ENCODE peak calls at places on chromosomes 12 and 14, in ten cellular contexts. N is suprapubic skin, I is GM23338, Y is HepG2, M is stomach, E is sigmoid colon, J is GM12891, A is GM12892, B is endothelial cell of umbilical vein, F is HCT116. U is an unnamed sample.

GRCh38 chr12:12474931-12475485 is 87.7 kb downstream of the DUSP16 start:
- DNase-seq in B (peak), Y (no peak), N (no peak), M (no peak), E (no peak), I (no peak), F (no peak), J (peak), A (peak), U (no peak)

GRCh38 chr12:105641742-105642141 is 311.3 kb downstream of the C12orf75 start:
- DNase-seq in F (no peak), I (no peak), B (no peak), J (no peak), A (no peak), Y (no peak), M (no peak), N (no peak), E (no peak), U (no peak)

GRCh38 chr12:130961921-130962326 is 8.2 kb downstream of the ADGRD1 start:
- DNase-seq in J (no peak), I (no peak), M (no peak), N (no peak), E (peak), A (no peak), Y (no peak), F (no peak), B (no peak), U (peak)

GRCh38 chr14:31263485-31264133 is 56.0 kb upstream of the HECTD1 start:
- DNase-seq in M (peak), F (peak), Y (peak), J (no peak), B (peak), A (no peak), E (peak), N (no peak), I (no peak), U (peak)

GRCh38 chr12:116492703-116493324 is 66.4 kb upstream of the MAP1LC3B2 start:
- DNase-seq in I (peak), J (no peak), A (no peak), F (peak), M (no peak), Y (no peak), N (no peak), B (no peak), E (no peak), U (no peak)

GRCh38 chr14:94770251-94770749 is 387 bp upstream of the GSC start:
- DNase-seq in A (no peak), M (no peak), I (peak), E (no peak), N (no peak), B (no peak), F (no peak), J (no peak), Y (no peak), U (peak)

GRCh38 chr14:101595887-101596721 is 34.8 kb downstream of the DIO3 start:
- DNase-seq in B (no peak), I (no peak), E (no peak), M (peak), N (no peak), A (no peak), J (peak), F (no peak), Y (no peak), U (no peak)

GRCh38 chr12:3540387-3541320 is 49.7 kb downstream of the PRMT8 start:
- DNase-seq in A (no peak), F (no peak), M (no peak), I (no peak), E (no peak), B (no peak), N (peak), J (no peak), Y (no peak), U (peak)

GRCh38 chr12:82527165-82527780 is 159.4 kb upstream of the TMTC2 start:
- DNase-seq in M (no peak), I (peak), A (no peak), N (no peak), J (peak), Y (peak), F (peak), B (peak), E (no peak), U (no peak)

GRCh38 chr12:53050426-53051057 is 677 bp downstream of the TNS2 start:
- DNase-seq in M (peak), F (no peak), Y (no peak), E (no peak), N (no peak), I (no peak), A (no peak), B (peak), J (no peak), U (no peak)

GRCh38 chr12:42539696-42540095 is 49.9 kb downstream of the PRICKLE1 start:
- DNase-seq in J (no peak), B (no peak), E (no peak), M (no peak), I (no peak), Y (no peak), F (no peak), A (no peak), N (no peak), U (no peak)

GRCh38 chr12:123398177-123398916 is 14.4 kb downstream of the KMT5A start:
- DNase-seq in M (peak), E (peak), A (no peak), I (no peak), Y (no peak), F (no peak), N (no peak), B (peak), J (no peak), U (no peak)

GRCh38 chr12:109730306-109731145 is 16.9 kb downstream of the FAM222A start:
- DNase-seq in E (peak), B (no peak), F (no peak), J (no peak), Y (no peak), I (no peak), N (peak), M (peak), A (no peak), U (no peak)

GRCh38 chr14:28776482-28777266 is 10.1 kb downstream of the FOXG1 start:
- DNase-seq in J (no peak), B (no peak), F (no peak), E (no peak), Y (no peak), M (no peak), A (no peak), I (no peak), N (no peak), U (no peak)

GRCh38 chr12:57734586-57734985 is 4.0 kb downstream of the AGAP2 start:
- DNase-seq in A (no peak), B (no peak), M (no peak), I (no peak), J (no peak), E (no peak), F (no peak), N (no peak), Y (no peak), U (no peak)

GRCh38 chr12:119176267-119177055 is 2.3 kb upstream of the HSPB8 start:
- DNase-seq in B (peak), I (peak), E (peak), Y (peak), A (no peak), M (peak), J (no peak), N (peak), F (peak), U (peak)

GRCh38 chr14:72476657-72477499 is 417.0 kb downstream of the DPF3 start:
- DNase-seq in B (no peak), J (peak), M (no peak), I (peak), F (peak), N (no peak), E (no peak), Y (no peak), A (peak), U (peak)

GRCh38 chr14:100860556-100861187 is 34.8 kb downstream of the MEG3 start:
- DNase-seq in E (no peak), M (no peak), F (no peak), B (no peak), J (no peak), A (no peak), Y (no peak), I (no peak), N (no peak), U (no peak)

GRCh38 chr12:630656-631632 is 32.3 kb downstream of the NINJ2 start:
- DNase-seq in N (no peak), B (peak), M (peak), F (no peak), Y (no peak), E (peak), I (peak), A (peak), J (peak), U (peak)

GRCh38 chr14:69674546-69675245 is 63.3 kb downstream of the SUSD6 start:
- DNase-seq in I (no peak), E (no peak), J (no peak), A (no peak), Y (no peak), M (no peak), N (no peak), B (peak), F (no peak), U (no peak)

GRCh38 chr12:76441016-76441415 is 92.8 kb upstream of the BBS10 start:
- DNase-seq in J (no peak), E (no peak), N (no peak), M (no peak), B (no peak), I (no peak), A (no peak), Y (no peak), F (no peak), U (no peak)

GRCh38 chr12:108310489-108310888 is 28.6 kb downstream of the CMKLR1 start:
- DNase-seq in F (no peak), B (no peak), E (no peak), Y (no peak), M (no peak), A (no peak), N (no peak), J (no peak), I (peak), U (no peak)

GRCh38 chr12:100611031-100611430 is 37.5 kb downstream of the GAS2L3 start:
- DNase-seq in Y (no peak), I (no peak), E (no peak), J (no peak), N (no peak), B (no peak), A (no peak), M (no peak), F (no peak), U (no peak)

GRCh38 chr14:71574976-71575375 is 357.3 kb upstream of the RGS6 start:
- DNase-seq in N (no peak), Y (no peak), M (no peak), E (no peak), B (peak), I (peak), F (no peak), J (no peak), A (no peak), U (no peak)

GRCh38 chr14:36279306-36280244 is 40.9 kb downstream of the MBIP start:
- DNase-seq in N (no peak), A (no peak), F (no peak), M (no peak), I (peak), J (no peak), B (no peak), Y (no peak), E (no peak), U (no peak)

GRCh38 chr12:39105111-39105510 is 199.7 kb upstream of the CPNE8 start:
- DNase-seq in N (no peak), J (no peak), B (no peak), E (no peak), M (no peak), I (no peak), A (no peak), F (no peak), Y (no peak), U (no peak)

GRCh38 chr12:104090685-104091084 is 26.4 kb downstream of the HCFC2 start:
- DNase-seq in F (no peak), B (no peak), Y (no peak), I (peak), E (no peak), J (no peak), N (no peak), M (no peak), A (no peak), U (no peak)
- TF ChIP-seq POLR2AphosphoS5 in F (no peak), B (no peak), Y (no peak), I (no peak), E (no peak), J (no peak), N (no peak), M (no peak), A (no peak), U (no peak)

GRCh38 chr14:52551696-52552062 is 626 bp downstream of the TXNDC16 start:
- DNase-seq in J (no peak), B (peak), A (no peak), M (no peak), Y (peak), E (no peak), F (no peak), I (no peak), N (no peak), U (no peak)

GRCh38 chr14:52551205-52551604 is 1.1 kb downstream of the TXNDC16 start:
- DNase-seq in E (no peak), M (no peak), A (no peak), Y (no peak), N (no peak), J (no peak), F (no peak), B (no peak), I (no peak), U (no peak)

GRCh38 chr14:52552063-52552988 is at the start of the genes GPR137C and TXNDC16:
- DNase-seq in I (peak), F (peak), M (peak), Y (peak), B (peak), J (peak), A (peak), E (peak), N (peak), U (peak)

GRCh38 chr14:52553002-52553670 is 500 bp downstream of the GPR137C start:
- DNase-seq in J (peak), M (peak), N (peak), A (peak), I (peak), F (no peak), E (peak), Y (no peak), B (peak), U (peak)

GRCh38 chr14:52550661-52551060 is 1.6 kb downstream of the TXNDC16 start:
- DNase-seq in J (no peak), N (no peak), Y (no peak), F (no peak), B (no peak), M (no peak), I (no peak), A (no peak), E (no peak), U (no peak)
- TF ChIP-seq POLR2AphosphoS5 in J (no peak), N (no peak), Y (no peak), F (no peak), B (no peak), M (no peak), I (no peak), A (no peak), E (no peak), U (no peak)

DNA sequence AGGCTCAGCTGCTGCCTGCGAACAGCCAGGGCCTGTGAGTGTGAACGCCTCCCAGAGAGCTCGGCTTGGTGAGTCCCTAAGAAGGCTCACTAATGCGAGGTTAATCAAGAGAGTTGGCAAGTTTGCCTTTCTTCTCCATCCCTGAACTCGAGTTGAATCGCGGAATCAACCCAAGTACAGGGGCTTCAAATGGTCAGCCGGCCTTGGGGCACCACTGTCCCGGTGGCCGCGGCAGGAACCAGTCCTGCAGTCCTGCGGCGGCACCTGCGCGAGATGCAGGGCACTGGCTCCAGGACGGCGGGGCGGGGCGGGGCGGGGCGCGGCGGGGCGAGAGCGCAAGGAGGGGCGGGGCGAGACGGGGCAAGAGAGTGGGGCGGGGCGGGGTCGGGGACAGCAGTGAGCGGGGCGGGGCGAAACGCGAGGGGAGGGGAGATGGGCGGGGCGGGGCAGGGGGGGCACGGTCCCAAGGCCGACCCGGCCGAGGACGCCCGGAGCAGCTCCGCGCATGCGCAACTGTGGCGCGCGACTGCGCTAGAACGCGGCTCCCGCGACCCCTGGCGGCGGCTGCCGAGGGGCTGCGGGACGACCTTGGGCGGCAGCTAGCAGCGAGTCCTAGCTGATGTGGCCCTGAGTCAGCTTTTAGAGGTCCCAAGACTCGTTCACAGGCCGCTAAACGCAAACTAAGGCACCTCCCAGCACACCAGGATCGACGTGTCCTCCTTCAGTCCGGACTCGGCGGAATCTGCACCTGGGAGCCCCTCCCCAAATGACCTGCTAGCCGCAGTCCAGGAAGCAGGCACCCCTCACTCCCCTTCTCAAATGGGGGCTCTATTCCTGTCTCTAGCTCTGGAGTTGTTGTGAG is 58.0 kb downstream of the TTC7B start:
- DNase-seq in B (peak), Y (peak), E (peak), J (peak), F (peak), M (peak), A (peak), N (peak), I (peak), U (peak)
- TF ChIP-seq POLR2AphosphoS5 in B (no peak), Y (peak), E (peak), J (no peak), F (peak), M (peak), A (no peak), N (peak), I (peak), U (peak)

GRCh38 chr12:124508323-124509096 is 58.9 kb downstream of the NCOR2 start:
- DNase-seq in M (no peak), F (no peak), E (peak), I (no peak), A (no peak), N (no peak), Y (no peak), J (peak), B (no peak), U (peak)
- TF ChIP-seq POLR2AphosphoS5 in M (no peak), F (no peak), E (peak), I (no peak), A (no peak), N (no peak), Y (no peak), J (no peak), B (no peak), U (no peak)

GRCh38 chr12:65673291-65673690 is 151.0 kb upstream of the HMGA2 start:
- DNase-seq in J (no peak), M (no peak), I (no peak), E (no peak), F (no peak), A (no peak), Y (no peak), N (no peak), B (no peak), U (no peak)
- TF ChIP-seq POLR2AphosphoS5 in J (no peak), M (no peak), I (no peak), E (no peak), F (no peak), A (no peak), Y (no peak), N (no peak), B (no peak), U (no peak)

GRCh38 chr12:128823216-128823915 is 392 bp downstream of the SLC15A4 start:
- DNase-seq in E (no peak), J (no peak), I (peak), F (no peak), N (no peak), B (no peak), M (no peak), Y (peak), A (no peak), U (peak)
- TF ChIP-seq POLR2AphosphoS5 in E (no peak), J (peak), I (no peak), F (no peak), N (no peak), B (no peak), M (no peak), Y (no peak), A (peak), U (no peak)

DNA sequence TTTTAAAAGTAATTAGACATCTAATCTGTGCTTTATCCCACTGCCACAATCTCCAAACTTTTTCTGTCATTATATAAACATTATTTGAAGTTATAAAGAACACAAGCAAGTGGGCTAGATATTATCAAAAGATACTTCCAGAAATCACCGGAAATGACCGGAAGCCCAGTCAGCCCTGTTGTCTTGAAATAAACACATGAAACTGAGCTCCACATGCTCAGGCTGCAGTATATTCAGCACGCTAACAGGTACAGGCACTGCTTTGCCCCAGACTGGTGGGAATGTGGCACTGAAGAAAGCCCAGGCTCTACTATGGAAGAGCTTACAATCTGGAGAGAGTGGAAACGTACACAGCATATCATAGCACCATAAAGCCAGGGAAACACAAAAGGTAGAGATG is 158.9 kb upstream of the PLEKHG7 start:
- DNase-seq in Y (no peak), I (no peak), N (no peak), A (no peak), F (no peak), E (no peak), M (no peak), J (no peak), B (peak), U (no peak)
- TF ChIP-seq POLR2AphosphoS5 in Y (no peak), I (no peak), N (no peak), A (no peak), F (no peak), E (no peak), M (no peak), J (peak), B (peak), U (no peak)

GRCh38 chr12:51777457-51777856 is 71.1 kb downstream of the FIGNL2 start:
- DNase-seq in I (no peak), B (no peak), M (no peak), J (no peak), E (no peak), A (no peak), N (no peak), F (no peak), Y (peak), U (no peak)
- TF ChIP-seq POLR2AphosphoS5 in I (no peak), B (no peak), M (no peak), J (no peak), E (no peak), A (no peak), N (no peak), F (no peak), Y (no peak), U (no peak)

GRCh38 chr12:95683418-95683817 is 107.1 kb downstream of the NTN4 start:
- DNase-seq in A (no peak), N (no peak), E (no peak), B (no peak), J (no peak), F (no peak), Y (no peak), I (no peak), M (no peak), U (peak)
- TF ChIP-seq POLR2AphosphoS5 in A (no peak), N (no peak), E (no peak), B (no peak), J (no peak), F (no peak), Y (no peak), I (no peak), M (no peak), U (no peak)

GRCh38 chr12:85626031-85626781 is 210.0 kb downstream of the RASSF9 start:
- DNase-seq in Y (no peak), J (no peak), E (no peak), A (no peak), I (no peak), B (peak), F (peak), M (no peak), N (no peak), U (no peak)
- TF ChIP-seq POLR2AphosphoS5 in Y (no peak), J (no peak), E (no peak), A (no peak), I (no peak), B (peak), F (no peak), M (no peak), N (no peak), U (no peak)